ENCODE peak calls at places on chromosome 6, in five cellular contexts. P is mesenchymal stem cell, W is neuronal stem cell, K is IMR-90, L is H1. Y is an unnamed sample.

GRCh38 chr6:100946711-100947110 is 65.6 kb upstream of the ASCC3 start:
- DNase-seq in P (no peak), W (no peak), K (no peak), L (no peak), Y (no peak)

GRCh38 chr6:75563032-75563431 is 38.6 kb upstream of the SENP6 start:
- DNase-seq in P (peak; percentile 62), W (no peak), K (peak; percentile 47), L (peak; percentile 48), Y (peak; percentile 57)

GRCh38 chr6:129502261-129502660 is 207.7 kb downstream of the ARHGAP18 start:
- DNase-seq in P (no peak), W (no peak), K (peak; percentile 23), L (no peak), Y (no peak)

GRCh38 chr6:64520050-64520449 is 884.4 kb downstream of the PHF3 start:
- DNase-seq in P (peak; percentile 95), W (no peak), K (peak; percentile 95), L (no peak), Y (peak; percentile 57)

GRCh38 chr6:130337534-130337933 is 28.3 kb upstream of the TMEM200A start:
- DNase-seq in P (no peak), W (no peak), K (no peak), L (no peak), Y (no peak)

GRCh38 chr6:31128093-31128676 is 7.9 kb upstream of the CDSN start:
- DNase-seq in P (peak; percentile 45), W (peak; percentile 57), K (peak; percentile 24), L (peak; percentile 95), Y (peak; percentile 67)

GRCh38 chr6:45479834-45480696 is 102.3 kb upstream of the SUPT3H start:
- DNase-seq in P (peak; percentile 96), W (no peak), K (peak; percentile 88), L (no peak), Y (no peak)

GRCh38 chr6:127164555-127164954 is 46.1 kb downstream of the RSPO3 start:
- DNase-seq in P (no peak), W (no peak), K (no peak), L (no peak), Y (no peak)

GRCh38 chr6:143647712-143648111 is 30.1 kb upstream of the PHACTR2 start:
- DNase-seq in P (no peak), W (no peak), K (no peak), L (no peak), Y (no peak)

GRCh38 chr6:38346291-38347079 is 293.2 kb downstream of the BTBD9 start:
- DNase-seq in P (peak; percentile 86), W (no peak), K (peak; percentile 90), L (no peak), Y (no peak)

GRCh38 chr6:142531727-142532126 is 229.9 kb downstream of the ADGRG6 start:
- DNase-seq in P (no peak), W (no peak), K (no peak), L (no peak), Y (no peak)

GRCh38 chr6:145967549-145967948 is 3.4 kb upstream of the SHPRH start:
- DNase-seq in P (no peak), W (no peak), K (no peak), L (no peak), Y (no peak)

GRCh38 chr6:64945450-64945849 is 761.6 kb downstream of the EYS start:
- DNase-seq in P (no peak), W (no peak), K (no peak), L (no peak), Y (no peak)

GRCh38 chr6:89792881-89793280 is 26.7 kb downstream of the MDN1 start:
- DNase-seq in P (peak; percentile 44), W (no peak), K (peak; percentile 16), L (no peak), Y (peak; percentile 71)

GRCh38 chr6:3159805-3160781 is 2.7 kb upstream of the TUBB2A start:
- DNase-seq in P (peak; percentile 84), W (no peak), K (no peak), L (no peak), Y (peak; percentile 70)

GRCh38 chr6:44221291-44221960 is 2.0 kb upstream of the SLC29A1 start:
- DNase-seq in P (peak; percentile 78), W (no peak), K (peak; percentile 62), L (peak; percentile 74), Y (peak; percentile 63)

GRCh38 chr6:143536461-143536865 is 24.9 kb upstream of the FUCA2 start:
- DNase-seq in P (peak; percentile 35), W (peak; percentile 33), K (peak; percentile 33), L (peak; percentile 75), Y (peak; percentile 20)

GRCh38 chr6:3848925-3849605 is at the start of gene FAM50B:
- DNase-seq in P (peak; percentile 82), W (peak; percentile 82), K (peak; percentile 80), L (peak; percentile 99), Y (peak; percentile 86)

GRCh38 chr6:57069920-57070331 is 20.1 kb upstream of the ZNF451 start:
- DNase-seq in P (no peak), W (no peak), K (no peak), L (no peak), Y (peak; percentile 15)

GRCh38 chr6:148885154-148885870 is 138.5 kb downstream of the UST start:
- DNase-seq in P (peak; percentile 95), W (no peak), K (peak; percentile 91), L (no peak), Y (no peak)

GRCh38 chr6:124738496-124738895 is 223.7 kb upstream of the RNF217 start:
- DNase-seq in P (no peak), W (no peak), K (no peak), L (no peak), Y (no peak)

GRCh38 chr6:3296113-3296512 is 37.4 kb downstream of the PSMG4 start:
- DNase-seq in P (no peak), W (no peak), K (no peak), L (no peak), Y (no peak)

GRCh38 chr6:21900730-21901129 is 307.2 kb downstream of the SOX4 start:
- DNase-seq in P (peak; percentile 66), W (no peak), K (peak; percentile 90), L (no peak), Y (no peak)

GRCh38 chr6:39170860-39171259 is 55.9 kb upstream of the SAYSD1 start:
- DNase-seq in P (no peak), W (no peak), K (no peak), L (no peak), Y (no peak)

GRCh38 chr6:79468116-79468515 is 69.1 kb downstream of the LCA5 start:
- DNase-seq in P (peak; percentile 17), W (no peak), K (peak; percentile 34), L (no peak), Y (peak; percentile 89)

GRCh38 chr6:120116343-120116742 is 766.8 kb upstream of the MAN1A1 start:
- DNase-seq in P (no peak), W (no peak), K (no peak), L (no peak), Y (no peak)

GRCh38 chr6:72374864-72375263 is 247.0 kb upstream of the KCNQ5 start:
- DNase-seq in P (no peak), W (peak; percentile 8), K (peak; percentile 12), L (no peak), Y (no peak)

GRCh38 chr6:96521267-96521624 is 360 bp upstream of the UFL1 start:
- DNase-seq in P (no peak), W (no peak), K (no peak), L (no peak), Y (no peak)

GRCh38 chr6:169850154-169850553 is 98.7 kb downstream of the ERMARD start:
- DNase-seq in P (no peak), W (no peak), K (no peak), L (no peak), Y (no peak)

DNA sequence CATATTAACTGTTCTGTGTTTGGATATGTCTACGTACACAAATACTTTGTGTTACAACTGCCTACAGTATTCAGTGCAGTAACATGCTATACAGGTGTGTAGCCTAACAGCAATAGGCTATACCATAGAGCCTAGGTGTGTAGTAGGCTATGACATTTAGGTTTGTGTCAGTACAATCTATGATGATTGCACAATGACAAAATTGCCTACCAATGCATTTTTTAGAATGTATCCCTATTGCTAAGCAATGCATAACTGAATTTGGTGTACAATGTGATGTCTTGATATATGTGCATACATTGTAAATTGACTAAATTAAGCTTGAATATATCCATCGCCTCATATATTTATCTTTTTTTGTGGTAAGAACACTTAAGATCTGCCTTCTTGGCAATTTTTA is 48.9 kb downstream of the C6orf118 start:
- DNase-seq in P (no peak), W (no peak), K (no peak), L (no peak), Y (no peak)
- H3K9me3 ChIP-seq in P (peaks cover 10% of the 10 kb centered on the region), W (peaks cover 3% of the 10 kb centered on the region), K (peaks cover 17% of the 10 kb centered on the region), L (peaks cover 17% of the 10 kb centered on the region), Y (peaks cover 6% of the 10 kb centered on the region)

GRCh38 chr6:35058827-35059522 is 82.2 kb downstream of the TCP11 start:
- DNase-seq in P (no peak), W (no peak), K (no peak), L (no peak), Y (no peak)
- H3K36me3 ChIP-seq in P (peaks cover 82% of the 10 kb centered on the region), W (peaks cover 35% of the 10 kb centered on the region), K (peaks cover 25% of the 10 kb centered on the region), L (no peaks in the 10 kb centered on the region), Y (peaks cover 94% of the 10 kb centered on the region)

DNA sequence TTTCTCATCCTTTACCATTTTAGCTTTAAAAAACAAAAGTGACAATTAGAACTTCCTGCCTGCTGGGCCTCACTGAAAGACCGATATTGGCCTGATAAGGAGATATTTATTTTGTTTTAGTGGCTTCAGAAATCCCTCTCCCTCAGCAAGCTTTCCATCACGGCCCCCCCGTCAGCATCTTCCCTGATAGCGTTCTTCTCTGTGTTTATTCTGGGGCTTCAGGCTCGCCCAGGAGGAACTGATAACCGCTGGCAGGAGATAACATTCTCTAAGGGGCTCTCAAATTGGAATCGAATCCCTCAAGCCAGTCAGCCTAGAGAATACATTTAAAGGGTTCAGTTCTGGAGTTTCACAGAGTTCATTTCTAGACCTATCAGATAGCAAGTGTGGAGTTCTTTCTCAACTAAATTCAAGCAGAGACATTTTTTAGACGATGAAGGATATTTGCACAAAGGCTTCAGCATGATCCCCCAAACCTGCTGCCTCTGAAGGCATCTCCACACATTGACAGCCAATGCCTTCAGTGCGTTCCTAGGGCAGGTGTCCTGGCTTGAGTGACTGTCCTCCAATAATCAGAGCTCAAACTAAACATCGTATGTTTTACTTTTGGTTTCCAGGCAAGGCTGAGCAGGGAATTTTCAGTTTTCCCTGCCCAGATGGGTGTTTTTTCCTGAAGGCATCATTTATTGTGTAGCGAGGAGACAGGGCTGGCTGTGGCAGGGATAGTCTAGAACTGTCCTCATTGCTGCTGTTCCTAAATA is 17.0 kb downstream of the PRDM1 start:
- DNase-seq in P (peak; percentile 26), W (no peak), K (no peak), L (no peak), Y (no peak)
- H2AK5ac ChIP-seq in P (no peak overlapping the region), W (no peak overlapping the region), K (peak overlapping the region; percentile 50), L (no peak overlapping the region), Y (no peak overlapping the region)

GRCh38 chr6:27293436-27294152 is 18.5 kb downstream of the POM121L2 start:
- DNase-seq in P (peak; percentile 49), W (no peak), K (peak; percentile 69), L (peak; percentile 91), Y (no peak)

GRCh38 chr6:27295301-27296079 is 16.6 kb downstream of the POM121L2 start:
- DNase-seq in P (peak; percentile 73), W (no peak), K (peak; percentile 85), L (peak; percentile 74), Y (peak; percentile 26)

GRCh38 chr6:27297484-27297856 is 14.6 kb downstream of the POM121L2 start:
- DNase-seq in P (no peak), W (no peak), K (no peak), L (no peak), Y (no peak)

GRCh38 chr6:27296106-27296783 is 15.8 kb downstream of the POM121L2 start:
- DNase-seq in P (peak; percentile 61), W (no peak), K (peak; percentile 41), L (peak; percentile 69), Y (peak; percentile 33)

GRCh38 chr6:27294409-27294808 is 17.7 kb downstream of the POM121L2 start:
- DNase-seq in P (peak; percentile 17), W (no peak), K (no peak), L (no peak), Y (no peak)
- H3K9me3 ChIP-seq in P (no peaks in the 10 kb centered on the region), W (no peaks in the 10 kb centered on the region), K (no peaks in the 10 kb centered on the region), L (no peaks in the 10 kb centered on the region), Y (no peaks in the 10 kb centered on the region)

GRCh38 chr6:117561128-117561527 is 41.2 kb downstream of the GOPC start:
- DNase-seq in P (no peak), W (no peak), K (peak; percentile 61), L (no peak), Y (peak; percentile 36)
- H3K36me3 ChIP-seq in P (peaks cover 7% of the 10 kb centered on the region), W (peaks cover 36% of the 10 kb centered on the region), K (peaks cover 15% of the 10 kb centered on the region), L (peaks cover 3% of the 10 kb centered on the region), Y (no peaks in the 10 kb centered on the region)

Y was measured in trophoblast cell.